ENCODE peak calls at places on chromosomes 2 and 18, in five cellular contexts. M, C, Q, S and J are unnamed samples. For H3K4me1, the result is how much of the 10 kb centered on the place peaks cover.

GRCh38 chr2:207711750-207712487 is 479 bp downstream of the CCNYL1 start:
- DNase-seq in M (peak), C (peak), Q (peak), S (peak), J (peak)

GRCh38 chr2:127153691-127154158 is 46.8 kb upstream of the BIN1 start:
- DNase-seq in M (no peak), C (peak), Q (peak), S (peak), J (peak)

GRCh38 chr2:77721593-77721992 is 199.4 kb upstream of the LRRTM4 start:
- DNase-seq in M (no peak), C (no peak), Q (no peak), S (no peak), J (no peak)

GRCh38 chr2:157662401-157662800 is 33.7 kb upstream of the ACVR1C start:
- DNase-seq in M (no peak), C (peak), Q (no peak), S (no peak), J (no peak)

GRCh38 chr2:180677200-180677599 is 303.2 kb upstream of the UBE2E3 start:
- DNase-seq in M (no peak), C (no peak), Q (no peak), S (no peak), J (no peak)

GRCh38 chr2:189580267-189580661 is 322 bp downstream of the SLC40A1 start:
- DNase-seq in M (no peak), C (peak), Q (peak), S (peak), J (no peak)

GRCh38 chr2:9234680-9235387 is 28.2 kb downstream of the ASAP2 start:
- DNase-seq in M (no peak), C (peak), Q (no peak), S (no peak), J (no peak)

GRCh38 chr2:26001743-26002341 is 19.5 kb upstream of the KIF3C start:
- DNase-seq in M (no peak), C (peak), Q (peak), S (peak), J (no peak)

GRCh38 chr2:216151313-216152030 is 42.3 kb downstream of the XRCC5 start:
- DNase-seq in M (no peak), C (peak), Q (no peak), S (no peak), J (no peak)

GRCh38 chr18:49038423-49038822 is 87.7 kb upstream of the SMAD7 start:
- DNase-seq in M (no peak), C (peak), Q (no peak), S (no peak), J (no peak)

GRCh38 chr2:173021939-173022371 is 53.7 kb upstream of the MAP3K20 start:
- DNase-seq in M (no peak), C (peak), Q (no peak), S (no peak), J (no peak)

GRCh38 chr2:190499976-190500588 is 34.4 kb downstream of the NEMP2 start:
- DNase-seq in M (no peak), C (no peak), Q (no peak), S (no peak), J (no peak)

GRCh38 chr2:29878898-29879297 is 42.5 kb downstream of the ALK start:
- DNase-seq in M (no peak), C (no peak), Q (no peak), S (no peak), J (no peak)

GRCh38 chr2:150425121-150425559 is 62.3 kb downstream of the RND3 start:
- DNase-seq in M (no peak), C (peak), Q (no peak), S (no peak), J (no peak)

GRCh38 chr2:135227386-135227785 is 175.3 kb downstream of the RAB3GAP1 start:
- DNase-seq in M (no peak), C (peak), Q (no peak), S (no peak), J (no peak)

DNA sequence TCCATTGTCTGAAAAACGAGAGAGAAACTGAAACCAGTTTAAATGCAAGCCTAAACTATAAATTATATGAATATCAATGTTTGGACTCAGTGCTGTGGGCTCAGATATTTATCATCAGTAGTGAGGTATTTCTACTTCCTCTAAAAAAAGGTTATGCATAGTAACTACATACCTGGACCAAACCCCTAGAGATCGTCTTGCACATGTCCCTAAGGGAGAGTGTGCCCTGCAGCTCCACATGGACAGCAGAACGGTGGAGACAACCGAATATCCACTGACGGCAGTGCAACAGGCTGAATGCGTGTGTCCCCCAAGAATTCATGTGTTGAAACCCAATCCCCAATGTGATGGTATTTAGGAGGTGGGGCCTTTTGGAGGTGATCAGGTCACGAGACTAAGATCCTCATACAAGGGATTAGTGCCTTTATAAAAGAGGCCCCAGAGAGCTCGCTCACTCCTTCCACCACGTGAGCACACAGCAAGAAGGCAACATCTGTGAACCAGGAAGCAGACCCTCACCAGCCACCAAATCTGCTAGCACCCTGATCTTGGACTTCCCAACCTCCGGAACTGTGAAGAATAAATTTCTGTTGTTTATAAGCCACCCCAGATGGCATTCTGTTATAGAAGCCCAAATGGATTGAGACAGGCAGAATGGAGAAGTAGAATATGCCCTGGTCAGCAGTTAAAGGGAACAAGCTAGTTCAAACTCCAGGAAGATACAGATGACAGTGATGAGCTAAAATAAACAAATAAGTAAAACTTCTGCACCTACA is 208.4 kb downstream of the ANAPC1 start:
- DNase-seq in M (no peak), C (no peak), Q (no peak), S (no peak), J (no peak)
- H3K4me1 ChIP-seq in M (under half), C (under half), Q (under half), S (under half), J (under half)

GRCh38 chr2:36410681-36411080 is 55.1 kb downstream of the CRIM1 start:
- DNase-seq in M (no peak), C (no peak), Q (no peak), S (no peak), J (no peak)
- H3K4me1 ChIP-seq in M (under half), C (under half), Q (half or more), S (under half), J (half or more)

GRCh38 chr2:43083710-43084698 is 142.4 kb downstream of the ZFP36L2 start:
- DNase-seq in M (no peak), C (peak), Q (no peak), S (peak), J (no peak)
- H3K4me1 ChIP-seq in M (under half), C (half or more), Q (half or more), S (half or more), J (half or more)

DNA sequence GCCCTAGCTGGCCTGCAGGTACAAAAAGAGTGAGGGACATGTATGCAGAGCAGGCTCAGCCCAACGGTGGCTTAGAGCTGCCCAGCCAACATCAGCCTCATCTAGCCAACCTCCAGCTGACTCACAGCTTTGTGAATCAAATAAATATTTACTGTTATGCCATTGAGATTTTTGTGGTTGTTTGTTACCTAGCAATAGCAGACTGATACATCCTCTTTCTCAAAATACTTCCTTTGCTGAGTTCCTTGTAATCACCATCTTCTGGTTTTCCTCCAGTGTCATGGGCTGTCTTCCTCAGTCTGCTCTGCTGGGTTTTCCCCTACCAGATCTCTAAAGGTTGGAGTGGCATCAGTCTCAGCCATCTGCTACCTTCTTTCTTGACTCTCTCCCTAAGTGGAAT is 126.6 kb upstream of the SLC1A4 start:
- DNase-seq in M (no peak), C (no peak), Q (peak), S (no peak), J (no peak)
- H3K4me1 ChIP-seq in M (under half), C (under half), Q (under half), S (under half), J (half or more)

DNA sequence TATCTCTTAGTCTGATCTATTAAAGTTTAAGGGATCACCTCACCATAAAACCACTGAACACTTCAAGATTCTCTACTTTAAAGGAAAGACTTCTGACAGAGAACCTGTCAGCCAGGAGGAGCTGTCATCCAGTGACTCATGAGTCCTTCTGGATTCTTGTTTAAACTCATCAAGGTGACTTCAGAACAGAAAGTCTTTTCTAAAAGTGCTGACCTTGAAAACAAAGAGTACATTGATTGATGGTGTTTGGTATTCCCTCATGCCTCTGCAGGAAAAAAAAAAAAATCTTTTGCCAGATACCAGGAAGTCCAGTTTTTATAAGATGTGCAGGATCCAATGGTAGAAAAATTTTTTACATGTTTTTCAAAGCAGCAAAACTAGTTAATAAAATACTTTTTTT is 12.3 kb downstream of the DSG2 start:
- DNase-seq in M (no peak), C (no peak), Q (no peak), S (no peak), J (no peak)
- H3K4me1 ChIP-seq in M (under half), C (under half), Q (under half), S (under half), J (under half)

GRCh38 chr2:46310446-46310845 is 13.2 kb downstream of the EPAS1 start:
- DNase-seq in M (no peak), C (no peak), Q (no peak), S (no peak), J (no peak)
- H3K4me1 ChIP-seq in M (under half), C (under half), Q (half or more), S (under half), J (half or more)